ENCODE peak calls at places on chromosomes 2 and 18, in eight cellular contexts. D is A172; F is hypothalamus; V is left cardiac atrium; Q is glutamatergic neuron; T is fibroblast of villous mesenchyme; O is activated T-helper 9 cell treated with anti-CD3 and anti-CD28 coated beads, Interleukin-2, amount 50 U/mL, for 16 hours; N is foreskin fibroblast. Z is an unnamed sample.

GRCh38 chr18:35728676-35729075 is 147.1 kb downstream of the GALNT1 start:
- DNase-seq in D (no peak), F (no peak), V (no peak), Q (no peak), T (no peak), O (no peak), N (no peak), Z (no peak)

GRCh38 chr2:191401287-191401686 is 156.1 kb downstream of the MYO1B start:
- DNase-seq in D (peak), F (no peak), V (no peak), Q (no peak), T (peak), O (no peak), N (peak), Z (no peak)

GRCh38 chr2:225602205-225602604 is 202.7 kb downstream of the NYAP2 start:
- DNase-seq in D (no peak), F (no peak), V (no peak), Q (no peak), T (no peak), O (no peak), N (no peak), Z (no peak)

GRCh38 chr2:103401621-103402020 is 639.8 kb downstream of the TMEM182 start:
- DNase-seq in D (no peak), F (no peak), V (peak), Q (peak), T (no peak), O (no peak), N (no peak), Z (no peak)

GRCh38 chr2:122514451-122514996 is 759.1 kb downstream of the TSN start:
- DNase-seq in D (no peak), F (no peak), V (no peak), Q (no peak), T (peak), O (no peak), N (no peak), Z (no peak)

GRCh38 chr2:75146903-75147332 is 52.4 kb downstream of the TACR1 start:
- DNase-seq in D (no peak), F (no peak), V (no peak), Q (no peak), T (peak), O (no peak), N (peak), Z (no peak)

GRCh38 chr2:221997100-221997499 is 301.7 kb downstream of the PAX3 start:
- DNase-seq in D (peak), F (no peak), V (no peak), Q (no peak), T (peak), O (no peak), N (peak), Z (no peak)

GRCh38 chr2:118576109-118576855 is 271.2 kb downstream of the EN1 start:
- DNase-seq in D (no peak), F (no peak), V (no peak), Q (no peak), T (no peak), O (no peak), N (peak), Z (no peak)

GRCh38 chr2:191618046-191618788 is 59.7 kb upstream of the NABP1 start:
- DNase-seq in D (no peak), F (no peak), V (no peak), Q (no peak), T (no peak), O (no peak), N (no peak), Z (no peak)

GRCh38 chr18:24919141-24919540 is 432.8 kb downstream of the ZNF521 start:
- DNase-seq in D (no peak), F (no peak), V (no peak), Q (no peak), T (no peak), O (no peak), N (no peak), Z (no peak)

GRCh38 chr18:36629095-36629604 is 199.7 kb downstream of the TPGS2 start:
- DNase-seq in D (no peak), F (no peak), V (no peak), Q (no peak), T (no peak), O (no peak), N (no peak), Z (no peak)

GRCh38 chr18:11251891-11252270 is 102.5 kb upstream of the PIEZO2 start:
- DNase-seq in D (peak), F (no peak), V (no peak), Q (no peak), T (no peak), O (no peak), N (peak), Z (no peak)

GRCh38 chr2:232955856-232956255 is 57.2 kb downstream of the NGEF start:
- DNase-seq in D (no peak), F (no peak), V (no peak), Q (no peak), T (no peak), O (no peak), N (no peak), Z (no peak)

GRCh38 chr2:28661589-28662001 is 90.0 kb upstream of the PPP1CB start:
- DNase-seq in D (peak), F (no peak), V (peak), Q (no peak), T (peak), O (no peak), N (peak), Z (no peak)

GRCh38 chr2:145729993-145730770 is 1210.3 kb upstream of the ZEB2 start:
- DNase-seq in D (no peak), F (no peak), V (no peak), Q (no peak), T (no peak), O (no peak), N (no peak), Z (no peak)

GRCh38 chr2:61758991-61759390 is 94.9 kb downstream of the FAM161A start:
- DNase-seq in D (no peak), F (no peak), V (no peak), Q (no peak), T (peak), O (no peak), N (peak), Z (no peak)

GRCh38 chr2:68653538-68653982 is 10.2 kb downstream of the PROKR1 start:
- DNase-seq in D (peak), F (no peak), V (peak), Q (no peak), T (peak), O (no peak), N (peak), Z (no peak)

GRCh38 chr2:68452168-68452890 is 14.8 kb downstream of the FBXO48 start:
- DNase-seq in D (no peak), F (no peak), V (no peak), Q (no peak), T (no peak), O (no peak), N (no peak), Z (no peak)

GRCh38 chr2:26846881-26847662 is 860 bp upstream of the DPYSL5 start:
- DNase-seq in D (no peak), F (no peak), V (no peak), Q (peak), T (no peak), O (no peak), N (peak), Z (no peak)

GRCh38 chr2:236856856-236857616 is 228.7 kb upstream of the COPS8 start:
- DNase-seq in D (no peak), F (no peak), V (no peak), Q (no peak), T (no peak), O (no peak), N (no peak), Z (no peak)

GRCh38 chr18:21996261-21996892 is 173.0 kb upstream of the GATA6 start:
- DNase-seq in D (no peak), F (no peak), V (peak), Q (no peak), T (peak), O (no peak), N (no peak), Z (no peak)

GRCh38 chr18:46856975-46857374 is 60.3 kb downstream of the PIAS2 start:
- DNase-seq in D (no peak), F (peak), V (no peak), Q (no peak), T (peak), O (no peak), N (no peak), Z (peak)

GRCh38 chr18:44320619-44321460 is 359.8 kb upstream of the SETBP1 start:
- DNase-seq in D (no peak), F (no peak), V (no peak), Q (no peak), T (no peak), O (no peak), N (no peak), Z (no peak)

GRCh38 chr2:24875272-24875671 is 44.8 kb downstream of the ADCY3 start:
- DNase-seq in D (no peak), F (no peak), V (no peak), Q (no peak), T (no peak), O (no peak), N (no peak), Z (no peak)

GRCh38 chr2:61443342-61444041 is 27.4 kb downstream of the USP34 start:
- DNase-seq in D (no peak), F (no peak), V (no peak), Q (no peak), T (no peak), O (no peak), N (no peak), Z (no peak)

GRCh38 chr2:238493880-238494572 is 67.3 kb downstream of the ASB1 start:
- DNase-seq in D (no peak), F (no peak), V (no peak), Q (no peak), T (no peak), O (no peak), N (no peak), Z (no peak)

GRCh38 chr2:214019973-214020345 is 390.9 kb upstream of the VWC2L start:
- DNase-seq in D (no peak), F (no peak), V (no peak), Q (no peak), T (peak), O (no peak), N (peak), Z (no peak)

GRCh38 chr2:206296128-206296527 is 21.7 kb downstream of the ZDBF2 start:
- DNase-seq in D (peak), F (no peak), V (no peak), Q (no peak), T (peak), O (no peak), N (peak), Z (no peak)

GRCh38 chr2:21256006-21256405 is 132.2 kb downstream of the TDRD15 start:
- DNase-seq in D (peak), F (peak), V (peak), Q (no peak), T (no peak), O (no peak), N (no peak), Z (no peak)

GRCh38 chr2:133411857-133412256 is 156.4 kb downstream of the NCKAP5 start:
- DNase-seq in D (no peak), F (no peak), V (no peak), Q (no peak), T (no peak), O (no peak), N (no peak), Z (no peak)

GRCh38 chr18:62334110-62334509 is 9.0 kb downstream of the TNFRSF11A start:
- DNase-seq in D (peak), F (no peak), V (no peak), Q (no peak), T (no peak), O (no peak), N (peak), Z (no peak)

GRCh38 chr2:79860233-79861058 is 347.6 kb downstream of the CTNNA2 start:
- DNase-seq in D (peak), F (peak), V (no peak), Q (no peak), T (peak), O (no peak), N (no peak), Z (no peak)

GRCh38 chr18:44130365-44130942 is 550.2 kb upstream of the SETBP1 start:
- DNase-seq in D (peak), F (no peak), V (peak), Q (peak), T (peak), O (no peak), N (peak), Z (peak)

GRCh38 chr2:225337183-225337582 is 62.3 kb upstream of the NYAP2 start:
- DNase-seq in D (peak), F (no peak), V (no peak), Q (no peak), T (peak), O (no peak), N (peak), Z (no peak)

GRCh38 chr2:182867411-182868048 is 1.1 kb upstream of the FRZB start:
- DNase-seq in D (no peak), F (no peak), V (no peak), Q (peak), T (no peak), O (no peak), N (no peak), Z (no peak)

GRCh38 chr2:196696423-196697073 is 57.0 kb downstream of the CCDC150 start:
- DNase-seq in D (peak), F (no peak), V (no peak), Q (no peak), T (peak), O (no peak), N (peak), Z (no peak)

GRCh38 chr2:186589733-186590537 is at the start of gene ITGAV:
- DNase-seq in D (peak), F (peak), V (peak), Q (peak), T (peak), O (peak), N (peak), Z (peak)

GRCh38 chr2:121755237-121756111 is at the start of gene TSN:
- DNase-seq in D (peak), F (peak), V (peak), Q (peak), T (peak), O (peak), N (peak), Z (peak)

GRCh38 chr2:118046628-118047210 is 32.8 kb upstream of the CCDC93 start:
- DNase-seq in D (peak), F (no peak), V (no peak), Q (no peak), T (peak), O (no peak), N (peak), Z (no peak)

GRCh38 chr2:62974999-62975398 is 75.6 kb upstream of the OTX1 start:
- DNase-seq in D (no peak), F (no peak), V (no peak), Q (no peak), T (no peak), O (no peak), N (no peak), Z (no peak)

Z was measured in NCI-H2107.